ENCODE peak calls at places on chromosome X, in eight cellular contexts. One of them, this sample, is unnamed.

GRCh38 chrX:65643786-65644111 is 23.7 kb upstream of the MSN start:
- DNase-seq in cardiac muscle cell: no peak
- DNase-seq in lung: no peak
- DNase-seq in B cell: no peak
- DNase-seq in colonic mucosa: no peak
- DNase-seq in esophagus squamous epithelium: no peak
- DNase-seq in epithelial cell of esophagus: peak
- DNase-seq in activated CD8-positive, alpha-beta T cell treated with anti-CD3 and anti-CD28 coated beads for 36 hours: no peak
- DNase-seq in this sample: no peak

GRCh38 chrX:142804085-142804484 is 221.6 kb upstream of the SPANXN4 start:
- DNase-seq in cardiac muscle cell: peak
- DNase-seq in lung: no peak
- DNase-seq in B cell: no peak
- DNase-seq in colonic mucosa: peak
- DNase-seq in esophagus squamous epithelium: no peak
- DNase-seq in epithelial cell of esophagus: no peak
- DNase-seq in activated CD8-positive, alpha-beta T cell treated with anti-CD3 and anti-CD28 coated beads for 36 hours: no peak
- DNase-seq in this sample: no peak

GRCh38 chrX:63656871-63657580 is 128.0 kb downstream of the ARHGEF9 start:
- DNase-seq in cardiac muscle cell: no peak
- DNase-seq in lung: no peak
- DNase-seq in B cell: no peak
- DNase-seq in colonic mucosa: no peak
- DNase-seq in esophagus squamous epithelium: no peak
- DNase-seq in epithelial cell of esophagus: peak
- DNase-seq in activated CD8-positive, alpha-beta T cell treated with anti-CD3 and anti-CD28 coated beads for 36 hours: no peak
- DNase-seq in this sample: no peak

GRCh38 chrX:68204639-68205038 is 228.7 kb downstream of the OPHN1 start:
- DNase-seq in cardiac muscle cell: no peak
- DNase-seq in lung: no peak
- DNase-seq in B cell: no peak
- DNase-seq in colonic mucosa: no peak
- DNase-seq in esophagus squamous epithelium: no peak
- DNase-seq in epithelial cell of esophagus: no peak
- DNase-seq in activated CD8-positive, alpha-beta T cell treated with anti-CD3 and anti-CD28 coated beads for 36 hours: no peak
- DNase-seq in this sample: no peak

GRCh38 chrX:24607616-24608015 is 39.5 kb downstream of the PCYT1B start:
- DNase-seq in cardiac muscle cell: peak
- DNase-seq in lung: no peak
- DNase-seq in B cell: no peak
- DNase-seq in colonic mucosa: no peak
- DNase-seq in esophagus squamous epithelium: no peak
- DNase-seq in epithelial cell of esophagus: no peak
- DNase-seq in activated CD8-positive, alpha-beta T cell treated with anti-CD3 and anti-CD28 coated beads for 36 hours: no peak
- DNase-seq in this sample: no peak

GRCh38 chrX:74925210-74926088 is at the start of gene NEXMIF:
- DNase-seq in cardiac muscle cell: peak
- DNase-seq in lung: peak
- DNase-seq in B cell: no peak
- DNase-seq in colonic mucosa: peak
- DNase-seq in esophagus squamous epithelium: no peak
- DNase-seq in epithelial cell of esophagus: peak
- DNase-seq in activated CD8-positive, alpha-beta T cell treated with anti-CD3 and anti-CD28 coated beads for 36 hours: peak
- DNase-seq in this sample: no peak

GRCh38 chrX:151973851-151974335 is 583 bp downstream of the GABRE start:
- DNase-seq in cardiac muscle cell: peak
- DNase-seq in lung: peak
- DNase-seq in B cell: no peak
- DNase-seq in colonic mucosa: peak
- DNase-seq in esophagus squamous epithelium: no peak
- DNase-seq in epithelial cell of esophagus: peak
- DNase-seq in activated CD8-positive, alpha-beta T cell treated with anti-CD3 and anti-CD28 coated beads for 36 hours: no peak
- DNase-seq in this sample: no peak

GRCh38 chrX:150038977-150039599 is 100.8 kb upstream of the EOLA2 start:
- DNase-seq in cardiac muscle cell: no peak
- DNase-seq in lung: no peak
- DNase-seq in B cell: no peak
- DNase-seq in colonic mucosa: no peak
- DNase-seq in esophagus squamous epithelium: no peak
- DNase-seq in epithelial cell of esophagus: peak
- DNase-seq in activated CD8-positive, alpha-beta T cell treated with anti-CD3 and anti-CD28 coated beads for 36 hours: no peak
- DNase-seq in this sample: no peak

GRCh38 chrX:38970074-38970473 is 168.8 kb downstream of the MID1IP1 start:
- DNase-seq in cardiac muscle cell: no peak
- DNase-seq in lung: no peak
- DNase-seq in B cell: no peak
- DNase-seq in colonic mucosa: no peak
- DNase-seq in esophagus squamous epithelium: no peak
- DNase-seq in epithelial cell of esophagus: no peak
- DNase-seq in activated CD8-positive, alpha-beta T cell treated with anti-CD3 and anti-CD28 coated beads for 36 hours: no peak
- DNase-seq in this sample: no peak

GRCh38 chrX:111869639-111870034 is 6.3 kb upstream of the TRPC5OS start:
- DNase-seq in cardiac muscle cell: peak
- DNase-seq in lung: peak
- DNase-seq in B cell: no peak
- DNase-seq in colonic mucosa: peak
- DNase-seq in esophagus squamous epithelium: no peak
- DNase-seq in epithelial cell of esophagus: peak
- DNase-seq in activated CD8-positive, alpha-beta T cell treated with anti-CD3 and anti-CD28 coated beads for 36 hours: peak
- DNase-seq in this sample: no peak

GRCh38 chrX:24149346-24150050 is at the start of gene ZFX:
- DNase-seq in cardiac muscle cell: peak
- DNase-seq in lung: peak
- DNase-seq in B cell: peak
- DNase-seq in colonic mucosa: peak
- DNase-seq in esophagus squamous epithelium: peak
- DNase-seq in epithelial cell of esophagus: peak
- DNase-seq in activated CD8-positive, alpha-beta T cell treated with anti-CD3 and anti-CD28 coated beads for 36 hours: peak
- DNase-seq in this sample: no peak

GRCh38 chrX:77742788-77743476 is 43.1 kb downstream of the ATRX start:
- DNase-seq in cardiac muscle cell: no peak
- DNase-seq in lung: no peak
- DNase-seq in B cell: no peak
- DNase-seq in colonic mucosa: no peak
- DNase-seq in esophagus squamous epithelium: no peak
- DNase-seq in epithelial cell of esophagus: no peak
- DNase-seq in activated CD8-positive, alpha-beta T cell treated with anti-CD3 and anti-CD28 coated beads for 36 hours: no peak
- DNase-seq in this sample: no peak

GRCh38 chrX:38895775-38896174 is 94.5 kb downstream of the MID1IP1 start:
- DNase-seq in cardiac muscle cell: no peak
- DNase-seq in lung: no peak
- DNase-seq in B cell: no peak
- DNase-seq in colonic mucosa: no peak
- DNase-seq in esophagus squamous epithelium: no peak
- DNase-seq in epithelial cell of esophagus: no peak
- DNase-seq in activated CD8-positive, alpha-beta T cell treated with anti-CD3 and anti-CD28 coated beads for 36 hours: no peak
- DNase-seq in this sample: no peak

GRCh38 chrX:111133389-111133788 is 37.4 kb downstream of the PAK3 start:
- DNase-seq in cardiac muscle cell: no peak
- DNase-seq in lung: no peak
- DNase-seq in B cell: no peak
- DNase-seq in colonic mucosa: no peak
- DNase-seq in esophagus squamous epithelium: no peak
- DNase-seq in epithelial cell of esophagus: peak
- DNase-seq in activated CD8-positive, alpha-beta T cell treated with anti-CD3 and anti-CD28 coated beads for 36 hours: no peak
- DNase-seq in this sample: no peak

GRCh38 chrX:109782994-109783711 is 50.1 kb upstream of the ACSL4 start:
- DNase-seq in cardiac muscle cell: no peak
- DNase-seq in lung: no peak
- DNase-seq in B cell: no peak
- DNase-seq in colonic mucosa: no peak
- DNase-seq in esophagus squamous epithelium: no peak
- DNase-seq in epithelial cell of esophagus: no peak
- DNase-seq in activated CD8-positive, alpha-beta T cell treated with anti-CD3 and anti-CD28 coated beads for 36 hours: peak
- DNase-seq in this sample: no peak

GRCh38 chrX:1401611-1402430 is 9.9 kb upstream of the SLC25A6 start:
- DNase-seq in cardiac muscle cell: no peak
- DNase-seq in lung: no peak
- DNase-seq in B cell: no peak
- DNase-seq in colonic mucosa: no peak
- DNase-seq in esophagus squamous epithelium: no peak
- DNase-seq in epithelial cell of esophagus: no peak
- DNase-seq in activated CD8-positive, alpha-beta T cell treated with anti-CD3 and anti-CD28 coated beads for 36 hours: no peak
- DNase-seq in this sample: no peak

GRCh38 chrX:30161043-30161442 is 54.3 kb upstream of the MAGEB2 start:
- DNase-seq in cardiac muscle cell: no peak
- DNase-seq in lung: no peak
- DNase-seq in B cell: no peak
- DNase-seq in colonic mucosa: no peak
- DNase-seq in esophagus squamous epithelium: no peak
- DNase-seq in epithelial cell of esophagus: no peak
- DNase-seq in activated CD8-positive, alpha-beta T cell treated with anti-CD3 and anti-CD28 coated beads for 36 hours: no peak
- DNase-seq in this sample: no peak

GRCh38 chrX:95893632-95894031 is 791.0 kb upstream of the DIAPH2 start:
- DNase-seq in cardiac muscle cell: no peak
- DNase-seq in lung: no peak
- DNase-seq in B cell: no peak
- DNase-seq in colonic mucosa: no peak
- DNase-seq in esophagus squamous epithelium: no peak
- DNase-seq in epithelial cell of esophagus: no peak
- DNase-seq in activated CD8-positive, alpha-beta T cell treated with anti-CD3 and anti-CD28 coated beads for 36 hours: no peak
- DNase-seq in this sample: no peak

GRCh38 chrX:153396320-153397195 is 4.6 kb downstream of the PNMA6E start:
- DNase-seq in cardiac muscle cell: no peak
- DNase-seq in lung: no peak
- DNase-seq in B cell: no peak
- DNase-seq in colonic mucosa: no peak
- DNase-seq in esophagus squamous epithelium: no peak
- DNase-seq in epithelial cell of esophagus: no peak
- DNase-seq in activated CD8-positive, alpha-beta T cell treated with anti-CD3 and anti-CD28 coated beads for 36 hours: no peak
- DNase-seq in this sample: no peak

GRCh38 chrX:153397256-153397960 is 3.7 kb downstream of the PNMA6E start:
- DNase-seq in cardiac muscle cell: no peak
- DNase-seq in lung: no peak
- DNase-seq in B cell: no peak
- DNase-seq in colonic mucosa: no peak
- DNase-seq in esophagus squamous epithelium: no peak
- DNase-seq in epithelial cell of esophagus: no peak
- DNase-seq in activated CD8-positive, alpha-beta T cell treated with anti-CD3 and anti-CD28 coated beads for 36 hours: no peak
- DNase-seq in this sample: no peak

GRCh38 chrX:153401133-153401764 is at the start of gene PNMA6E:
- DNase-seq in cardiac muscle cell: no peak
- DNase-seq in lung: no peak
- DNase-seq in B cell: no peak
- DNase-seq in colonic mucosa: no peak
- DNase-seq in esophagus squamous epithelium: no peak
- DNase-seq in epithelial cell of esophagus: no peak
- DNase-seq in activated CD8-positive, alpha-beta T cell treated with anti-CD3 and anti-CD28 coated beads for 36 hours: no peak
- DNase-seq in this sample: no peak

GRCh38 chrX:153398275-153398960 is 2.7 kb downstream of the PNMA6E start:
- DNase-seq in cardiac muscle cell: no peak
- DNase-seq in lung: no peak
- DNase-seq in B cell: no peak
- DNase-seq in colonic mucosa: no peak
- DNase-seq in esophagus squamous epithelium: no peak
- DNase-seq in epithelial cell of esophagus: no peak
- DNase-seq in activated CD8-positive, alpha-beta T cell treated with anti-CD3 and anti-CD28 coated beads for 36 hours: no peak
- DNase-seq in this sample: no peak

GRCh38 chrX:153400146-153401132 is 711 bp downstream of the PNMA6E start:
- DNase-seq in cardiac muscle cell: peak
- DNase-seq in lung: no peak
- DNase-seq in B cell: no peak
- DNase-seq in colonic mucosa: no peak
- DNase-seq in esophagus squamous epithelium: no peak
- DNase-seq in epithelial cell of esophagus: no peak
- DNase-seq in activated CD8-positive, alpha-beta T cell treated with anti-CD3 and anti-CD28 coated beads for 36 hours: peak
- DNase-seq in this sample: no peak
- TF ChIP-seq CTCF in cardiac muscle cell: peak
- TF ChIP-seq CTCF in lung: peak
- TF ChIP-seq CTCF in B cell: peak
- TF ChIP-seq CTCF in colonic mucosa: peak
- TF ChIP-seq CTCF in esophagus squamous epithelium: peak
- TF ChIP-seq CTCF in epithelial cell of esophagus: peak
- TF ChIP-seq CTCF in activated CD8-positive, alpha-beta T cell treated with anti-CD3 and anti-CD28 coated beads for 36 hours: peak
- TF ChIP-seq CTCF in this sample: no peak

GRCh38 chrX:18394477-18394876 is 30.9 kb upstream of the CDKL5 start:
- DNase-seq in cardiac muscle cell: no peak
- DNase-seq in lung: no peak
- DNase-seq in B cell: no peak
- DNase-seq in colonic mucosa: no peak
- DNase-seq in esophagus squamous epithelium: no peak
- DNase-seq in epithelial cell of esophagus: no peak
- DNase-seq in activated CD8-positive, alpha-beta T cell treated with anti-CD3 and anti-CD28 coated beads for 36 hours: no peak
- DNase-seq in this sample: no peak

GRCh38 chrX:18390941-18391538 is 34.4 kb upstream of the CDKL5 start:
- DNase-seq in cardiac muscle cell: peak
- DNase-seq in lung: peak
- DNase-seq in B cell: peak
- DNase-seq in colonic mucosa: peak
- DNase-seq in esophagus squamous epithelium: peak
- DNase-seq in epithelial cell of esophagus: peak
- DNase-seq in activated CD8-positive, alpha-beta T cell treated with anti-CD3 and anti-CD28 coated beads for 36 hours: peak
- DNase-seq in this sample: peak

GRCh38 chrX:18389968-18390367 is 35.4 kb upstream of the CDKL5 start:
- DNase-seq in cardiac muscle cell: no peak
- DNase-seq in lung: no peak
- DNase-seq in B cell: no peak
- DNase-seq in colonic mucosa: no peak
- DNase-seq in esophagus squamous epithelium: no peak
- DNase-seq in epithelial cell of esophagus: no peak
- DNase-seq in activated CD8-positive, alpha-beta T cell treated with anti-CD3 and anti-CD28 coated beads for 36 hours: no peak
- DNase-seq in this sample: no peak
- TF ChIP-seq CTCF in cardiac muscle cell: no peak
- TF ChIP-seq CTCF in lung: no peak
- TF ChIP-seq CTCF in B cell: no peak
- TF ChIP-seq CTCF in colonic mucosa: no peak
- TF ChIP-seq CTCF in esophagus squamous epithelium: no peak
- TF ChIP-seq CTCF in epithelial cell of esophagus: peak
- TF ChIP-seq CTCF in activated CD8-positive, alpha-beta T cell treated with anti-CD3 and anti-CD28 coated beads for 36 hours: no peak
- TF ChIP-seq CTCF in this sample: no peak

DNA sequence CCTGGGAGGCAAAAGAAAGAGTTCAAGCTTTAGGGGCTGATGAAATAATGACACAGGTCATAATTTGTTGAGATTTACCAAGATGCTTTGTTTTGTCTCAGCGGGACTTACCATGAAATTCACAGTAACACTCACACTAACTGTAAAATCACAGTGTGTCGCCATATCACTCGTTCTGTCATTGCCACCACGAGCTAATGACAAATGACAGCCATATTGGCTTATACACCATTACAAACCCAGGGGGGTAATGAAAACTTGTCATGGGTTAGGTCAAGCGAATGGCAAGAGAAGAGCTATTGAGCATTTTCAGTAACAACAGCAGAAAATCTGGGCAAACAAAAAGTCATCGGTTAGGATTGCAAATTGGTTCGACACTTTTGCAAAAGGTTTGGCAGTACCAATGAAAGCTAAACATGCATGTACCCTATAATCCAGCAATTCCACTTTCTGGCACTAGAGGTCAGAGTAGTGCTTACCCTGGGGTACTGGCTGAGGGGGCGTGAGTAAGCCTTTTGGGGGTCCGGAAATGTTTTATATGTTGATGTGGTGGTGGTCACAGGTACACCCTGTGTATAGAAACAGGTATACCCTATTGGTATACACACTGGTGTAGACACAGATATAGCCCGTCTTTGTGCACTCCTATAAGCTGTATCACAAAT is 83.9 kb upstream of the RAI2 start:
- DNase-seq in cardiac muscle cell: peak
- DNase-seq in lung: no peak
- DNase-seq in B cell: no peak
- DNase-seq in colonic mucosa: peak
- DNase-seq in esophagus squamous epithelium: no peak
- DNase-seq in epithelial cell of esophagus: peak
- DNase-seq in activated CD8-positive, alpha-beta T cell treated with anti-CD3 and anti-CD28 coated beads for 36 hours: peak
- DNase-seq in this sample: no peak
- TF ChIP-seq CTCF in cardiac muscle cell: peak
- TF ChIP-seq CTCF in lung: peak
- TF ChIP-seq CTCF in B cell: peak
- TF ChIP-seq CTCF in colonic mucosa: peak
- TF ChIP-seq CTCF in esophagus squamous epithelium: peak
- TF ChIP-seq CTCF in epithelial cell of esophagus: peak
- TF ChIP-seq CTCF in activated CD8-positive, alpha-beta T cell treated with anti-CD3 and anti-CD28 coated beads for 36 hours: peak
- TF ChIP-seq CTCF in this sample: no peak

GRCh38 chrX:106734827-106735226 is 8.3 kb downstream of the RNF128 start:
- DNase-seq in cardiac muscle cell: no peak
- DNase-seq in lung: no peak
- DNase-seq in B cell: no peak
- DNase-seq in colonic mucosa: no peak
- DNase-seq in esophagus squamous epithelium: no peak
- DNase-seq in epithelial cell of esophagus: no peak
- DNase-seq in activated CD8-positive, alpha-beta T cell treated with anti-CD3 and anti-CD28 coated beads for 36 hours: no peak
- DNase-seq in this sample: no peak
- TF ChIP-seq CTCF in cardiac muscle cell: no peak
- TF ChIP-seq CTCF in lung: no peak
- TF ChIP-seq CTCF in B cell: no peak
- TF ChIP-seq CTCF in colonic mucosa: no peak
- TF ChIP-seq CTCF in esophagus squamous epithelium: no peak
- TF ChIP-seq CTCF in epithelial cell of esophagus: no peak
- TF ChIP-seq CTCF in activated CD8-positive, alpha-beta T cell treated with anti-CD3 and anti-CD28 coated beads for 36 hours: no peak
- TF ChIP-seq CTCF in this sample: no peak